ENCODE peak calls at places on chromosomes 7 and 10, in nine cellular contexts. One of them, this sample, is unnamed.

GRCh38 chr7:77308792-77309191 is 107.4 kb downstream of the GSAP start:
- DNase-seq in endothelial cell: no peak
- DNase-seq in AG04449: no peak
- DNase-seq in HCT116: no peak
- DNase-seq in fibroblast of pulmonary artery: no peak
- DNase-seq in fibroblast of the aortic adventitia: no peak
- DNase-seq in RWPE1: no peak
- DNase-seq in endothelial cell of umbilical vein: no peak
- DNase-seq in AG09309: no peak
- DNase-seq in this sample: no peak

GRCh38 chr10:29392376-29393021 is 103.6 kb downstream of the LYZL1 start:
- DNase-seq in endothelial cell: peak; percentile 59
- DNase-seq in AG04449: no peak
- DNase-seq in HCT116: no peak
- DNase-seq in fibroblast of pulmonary artery: peak; percentile 55
- DNase-seq in fibroblast of the aortic adventitia: peak; percentile 61
- DNase-seq in RWPE1: peak; percentile 38
- DNase-seq in endothelial cell of umbilical vein: peak; percentile 47
- DNase-seq in AG09309: peak; percentile 10
- DNase-seq in this sample: peak; percentile 62

GRCh38 chr10:99329891-99330674 is 927 bp downstream of the CNNM1 start:
- DNase-seq in endothelial cell: peak; percentile 43
- DNase-seq in AG04449: no peak
- DNase-seq in HCT116: no peak
- DNase-seq in fibroblast of pulmonary artery: peak; percentile 4
- DNase-seq in fibroblast of the aortic adventitia: no peak
- DNase-seq in RWPE1: peak; percentile 34
- DNase-seq in endothelial cell of umbilical vein: no peak
- DNase-seq in AG09309: no peak
- DNase-seq in this sample: peak; percentile 63

GRCh38 chr10:87660484-87661133 is 931 bp downstream of the PAPSS2 start:
- DNase-seq in endothelial cell: no peak
- DNase-seq in AG04449: no peak
- DNase-seq in HCT116: no peak
- DNase-seq in fibroblast of pulmonary artery: peak; percentile 74
- DNase-seq in fibroblast of the aortic adventitia: peak; percentile 79
- DNase-seq in RWPE1: no peak
- DNase-seq in endothelial cell of umbilical vein: peak; percentile 64
- DNase-seq in AG09309: peak; percentile 38
- DNase-seq in this sample: no peak

GRCh38 chr10:8956400-8956799 is 901.9 kb downstream of the GATA3 start:
- DNase-seq in endothelial cell: no peak
- DNase-seq in AG04449: no peak
- DNase-seq in HCT116: no peak
- DNase-seq in fibroblast of pulmonary artery: no peak
- DNase-seq in fibroblast of the aortic adventitia: no peak
- DNase-seq in RWPE1: no peak
- DNase-seq in endothelial cell of umbilical vein: no peak
- DNase-seq in AG09309: no peak
- DNase-seq in this sample: no peak

GRCh38 chr10:72315611-72316385 is 38.9 kb downstream of the DNAJB12 start:
- DNase-seq in endothelial cell: no peak
- DNase-seq in AG04449: no peak
- DNase-seq in HCT116: no peak
- DNase-seq in fibroblast of pulmonary artery: peak; percentile 92
- DNase-seq in fibroblast of the aortic adventitia: peak; percentile 98
- DNase-seq in RWPE1: no peak
- DNase-seq in endothelial cell of umbilical vein: peak; percentile 78
- DNase-seq in AG09309: peak; percentile 87
- DNase-seq in this sample: no peak

GRCh38 chr7:151761256-151761655 is 115.7 kb downstream of the PRKAG2 start:
- DNase-seq in endothelial cell: no peak
- DNase-seq in AG04449: no peak
- DNase-seq in HCT116: no peak
- DNase-seq in fibroblast of pulmonary artery: no peak
- DNase-seq in fibroblast of the aortic adventitia: no peak
- DNase-seq in RWPE1: peak; percentile 38
- DNase-seq in endothelial cell of umbilical vein: no peak
- DNase-seq in AG09309: no peak
- DNase-seq in this sample: no peak

GRCh38 chr10:7484456-7485266 is 73.8 kb upstream of the SFMBT2 start:
- DNase-seq in endothelial cell: no peak
- DNase-seq in AG04449: no peak
- DNase-seq in HCT116: no peak
- DNase-seq in fibroblast of pulmonary artery: no peak
- DNase-seq in fibroblast of the aortic adventitia: no peak
- DNase-seq in RWPE1: no peak
- DNase-seq in endothelial cell of umbilical vein: no peak
- DNase-seq in AG09309: no peak
- DNase-seq in this sample: no peak

GRCh38 chr10:71729023-71729649 is 9.6 kb upstream of the C10orf105 start:
- DNase-seq in endothelial cell: no peak
- DNase-seq in AG04449: no peak
- DNase-seq in HCT116: no peak
- DNase-seq in fibroblast of pulmonary artery: no peak
- DNase-seq in fibroblast of the aortic adventitia: no peak
- DNase-seq in RWPE1: peak; percentile 97
- DNase-seq in endothelial cell of umbilical vein: no peak
- DNase-seq in AG09309: no peak
- DNase-seq in this sample: no peak

GRCh38 chr10:114349505-114350211 is 54.6 kb downstream of the AFAP1L2 start:
- DNase-seq in endothelial cell: no peak
- DNase-seq in AG04449: no peak
- DNase-seq in HCT116: no peak
- DNase-seq in fibroblast of pulmonary artery: no peak
- DNase-seq in fibroblast of the aortic adventitia: no peak
- DNase-seq in RWPE1: no peak
- DNase-seq in endothelial cell of umbilical vein: no peak
- DNase-seq in AG09309: no peak
- DNase-seq in this sample: no peak

GRCh38 chr10:17544465-17544864 is 72.7 kb downstream of the HACD1 start:
- DNase-seq in endothelial cell: no peak
- DNase-seq in AG04449: no peak
- DNase-seq in HCT116: no peak
- DNase-seq in fibroblast of pulmonary artery: no peak
- DNase-seq in fibroblast of the aortic adventitia: no peak
- DNase-seq in RWPE1: no peak
- DNase-seq in endothelial cell of umbilical vein: no peak
- DNase-seq in AG09309: no peak
- DNase-seq in this sample: no peak

GRCh38 chr10:133278577-133279265 is 2.1 kb upstream of the ADAM8 start:
- DNase-seq in endothelial cell: no peak
- DNase-seq in AG04449: no peak
- DNase-seq in HCT116: no peak
- DNase-seq in fibroblast of pulmonary artery: peak; percentile 48
- DNase-seq in fibroblast of the aortic adventitia: no peak
- DNase-seq in RWPE1: peak; percentile 90
- DNase-seq in endothelial cell of umbilical vein: no peak
- DNase-seq in AG09309: no peak
- DNase-seq in this sample: no peak

GRCh38 chr7:69786707-69787395 is 188.6 kb downstream of the AUTS2 start:
- DNase-seq in endothelial cell: no peak
- DNase-seq in AG04449: no peak
- DNase-seq in HCT116: no peak
- DNase-seq in fibroblast of pulmonary artery: no peak
- DNase-seq in fibroblast of the aortic adventitia: no peak
- DNase-seq in RWPE1: no peak
- DNase-seq in endothelial cell of umbilical vein: no peak
- DNase-seq in AG09309: no peak
- DNase-seq in this sample: no peak

GRCh38 chr7:4266270-4267040 is 415.6 kb upstream of the FOXK1 start:
- DNase-seq in endothelial cell: no peak
- DNase-seq in AG04449: no peak
- DNase-seq in HCT116: no peak
- DNase-seq in fibroblast of pulmonary artery: no peak
- DNase-seq in fibroblast of the aortic adventitia: no peak
- DNase-seq in RWPE1: no peak
- DNase-seq in endothelial cell of umbilical vein: no peak
- DNase-seq in AG09309: no peak
- DNase-seq in this sample: no peak

GRCh38 chr10:46517541-46517940 is 38.9 kb downstream of the GPRIN2 start:
- DNase-seq in endothelial cell: no peak
- DNase-seq in AG04449: no peak
- DNase-seq in HCT116: no peak
- DNase-seq in fibroblast of pulmonary artery: no peak
- DNase-seq in fibroblast of the aortic adventitia: no peak
- DNase-seq in RWPE1: no peak
- DNase-seq in endothelial cell of umbilical vein: no peak
- DNase-seq in AG09309: no peak
- DNase-seq in this sample: no peak

GRCh38 chr10:3803295-3803883 is 18.4 kb upstream of the KLF6 start:
- DNase-seq in endothelial cell: no peak
- DNase-seq in AG04449: no peak
- DNase-seq in HCT116: no peak
- DNase-seq in fibroblast of pulmonary artery: peak; percentile 56
- DNase-seq in fibroblast of the aortic adventitia: no peak
- DNase-seq in RWPE1: no peak
- DNase-seq in endothelial cell of umbilical vein: no peak
- DNase-seq in AG09309: no peak
- DNase-seq in this sample: no peak

GRCh38 chr7:47581821-47582747 is at the start of gene TNS3:
- DNase-seq in endothelial cell: peak; percentile 60
- DNase-seq in AG04449: no peak
- DNase-seq in HCT116: no peak
- DNase-seq in fibroblast of pulmonary artery: peak; percentile 51
- DNase-seq in fibroblast of the aortic adventitia: peak; percentile 43
- DNase-seq in RWPE1: peak; percentile 60
- DNase-seq in endothelial cell of umbilical vein: no peak
- DNase-seq in AG09309: no peak
- DNase-seq in this sample: peak; percentile 65

GRCh38 chr7:15684036-15684815 is 2.3 kb downstream of the MEOX2 start:
- DNase-seq in endothelial cell: no peak
- DNase-seq in AG04449: no peak
- DNase-seq in HCT116: no peak
- DNase-seq in fibroblast of pulmonary artery: no peak
- DNase-seq in fibroblast of the aortic adventitia: peak; percentile 27
- DNase-seq in RWPE1: no peak
- DNase-seq in endothelial cell of umbilical vein: peak; percentile 48
- DNase-seq in AG09309: no peak
- DNase-seq in this sample: no peak

GRCh38 chr10:126391162-126391880 is 3.0 kb upstream of the ADAM12 start:
- DNase-seq in endothelial cell: no peak
- DNase-seq in AG04449: no peak
- DNase-seq in HCT116: no peak
- DNase-seq in fibroblast of pulmonary artery: peak; percentile 79
- DNase-seq in fibroblast of the aortic adventitia: peak; percentile 43
- DNase-seq in RWPE1: no peak
- DNase-seq in endothelial cell of umbilical vein: no peak
- DNase-seq in AG09309: no peak
- DNase-seq in this sample: no peak

GRCh38 chr10:88370713-88371112 is 212.4 kb downstream of the RNLS start:
- DNase-seq in endothelial cell: no peak
- DNase-seq in AG04449: no peak
- DNase-seq in HCT116: no peak
- DNase-seq in fibroblast of pulmonary artery: no peak
- DNase-seq in fibroblast of the aortic adventitia: no peak
- DNase-seq in RWPE1: no peak
- DNase-seq in endothelial cell of umbilical vein: no peak
- DNase-seq in AG09309: no peak
- DNase-seq in this sample: no peak

DNA sequence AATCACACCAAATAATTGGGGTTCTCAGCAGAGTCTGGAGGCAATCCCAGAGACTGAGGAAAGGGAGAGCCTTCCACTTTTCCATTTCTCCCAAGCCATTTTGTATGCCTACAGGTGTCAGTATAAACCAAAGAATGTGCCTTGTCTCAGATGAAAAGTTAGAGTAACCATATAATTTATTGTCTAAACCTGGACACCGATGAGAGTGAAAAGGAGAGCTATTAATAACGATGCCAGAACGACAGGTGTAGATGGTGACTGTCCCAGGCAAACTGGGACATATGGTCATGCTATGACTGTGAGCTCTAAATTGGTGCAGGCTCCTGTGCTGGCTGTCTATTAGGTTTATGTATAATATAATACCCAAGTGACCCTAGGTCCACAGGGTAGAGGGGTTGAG is 219.6 kb downstream of the ARHGAP12 start:
- DNase-seq in endothelial cell: no peak
- DNase-seq in AG04449: no peak
- DNase-seq in HCT116: no peak
- DNase-seq in fibroblast of pulmonary artery: no peak
- DNase-seq in fibroblast of the aortic adventitia: peak; percentile 37
- DNase-seq in RWPE1: no peak
- DNase-seq in endothelial cell of umbilical vein: peak; percentile 60
- DNase-seq in AG09309: no peak
- DNase-seq in this sample: no peak
- TF ChIP-seq CTCF in endothelial cell: no peak
- TF ChIP-seq CTCF in AG04449: no peak
- TF ChIP-seq CTCF in HCT116: no peak
- TF ChIP-seq CTCF in fibroblast of pulmonary artery: peak; percentile 20
- TF ChIP-seq CTCF in fibroblast of the aortic adventitia: peak; percentile 24
- TF ChIP-seq CTCF in RWPE1: no peak
- TF ChIP-seq CTCF in endothelial cell of umbilical vein: no peak
- TF ChIP-seq CTCF in AG09309: peak; percentile 25
- TF ChIP-seq CTCF in this sample: no peak

GRCh38 chr10:12181065-12181775 is 14.5 kb downstream of the NUDT5 start:
- DNase-seq in endothelial cell: no peak
- DNase-seq in AG04449: no peak
- DNase-seq in HCT116: no peak
- DNase-seq in fibroblast of pulmonary artery: no peak
- DNase-seq in fibroblast of the aortic adventitia: no peak
- DNase-seq in RWPE1: no peak
- DNase-seq in endothelial cell of umbilical vein: no peak
- DNase-seq in AG09309: no peak
- DNase-seq in this sample: no peak
- TF ChIP-seq CTCF in endothelial cell: no peak
- TF ChIP-seq CTCF in AG04449: no peak
- TF ChIP-seq CTCF in HCT116: no peak
- TF ChIP-seq CTCF in fibroblast of pulmonary artery: no peak
- TF ChIP-seq CTCF in fibroblast of the aortic adventitia: no peak
- TF ChIP-seq CTCF in RWPE1: no peak
- TF ChIP-seq CTCF in endothelial cell of umbilical vein: no peak
- TF ChIP-seq CTCF in AG09309: no peak
- TF ChIP-seq CTCF in this sample: no peak

DNA sequence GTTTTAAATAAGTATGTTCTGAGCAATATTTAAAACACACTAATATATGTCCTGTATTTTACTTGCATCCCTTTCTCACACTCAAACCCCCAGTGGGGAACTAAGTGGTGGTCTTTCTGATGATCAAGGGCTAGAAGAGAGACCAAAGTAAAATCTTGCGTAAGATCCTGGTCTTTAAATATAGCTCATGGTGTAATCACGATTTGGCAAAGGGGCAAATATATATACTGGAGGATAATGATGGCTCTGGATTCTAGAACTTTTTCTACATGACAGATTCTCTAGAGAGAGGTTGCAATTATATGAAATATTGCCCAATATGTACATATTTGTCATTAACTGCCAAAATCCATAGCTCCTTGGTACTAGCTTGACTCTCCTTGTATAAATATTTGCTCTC is 438.3 kb downstream of the NXPH1 start:
- DNase-seq in endothelial cell: no peak
- DNase-seq in AG04449: no peak
- DNase-seq in HCT116: no peak
- DNase-seq in fibroblast of pulmonary artery: no peak
- DNase-seq in fibroblast of the aortic adventitia: no peak
- DNase-seq in RWPE1: no peak
- DNase-seq in endothelial cell of umbilical vein: no peak
- DNase-seq in AG09309: no peak
- DNase-seq in this sample: no peak
- TF ChIP-seq CTCF in endothelial cell: no peak
- TF ChIP-seq CTCF in AG04449: no peak
- TF ChIP-seq CTCF in HCT116: no peak
- TF ChIP-seq CTCF in fibroblast of pulmonary artery: no peak
- TF ChIP-seq CTCF in fibroblast of the aortic adventitia: no peak
- TF ChIP-seq CTCF in RWPE1: no peak
- TF ChIP-seq CTCF in endothelial cell of umbilical vein: no peak
- TF ChIP-seq CTCF in AG09309: no peak
- TF ChIP-seq CTCF in this sample: no peak

GRCh38 chr7:143002106-143002505 is 24.8 kb downstream of the OR9A2 start:
- DNase-seq in endothelial cell: no peak
- DNase-seq in AG04449: no peak
- DNase-seq in HCT116: peak; percentile 24
- DNase-seq in fibroblast of pulmonary artery: peak; percentile 48
- DNase-seq in fibroblast of the aortic adventitia: peak; percentile 54
- DNase-seq in RWPE1: peak; percentile 16
- DNase-seq in endothelial cell of umbilical vein: peak; percentile 26
- DNase-seq in AG09309: no peak
- DNase-seq in this sample: no peak
- TF ChIP-seq CTCF in endothelial cell: no peak
- TF ChIP-seq CTCF in AG04449: no peak
- TF ChIP-seq CTCF in HCT116: peak; percentile 37
- TF ChIP-seq CTCF in fibroblast of pulmonary artery: peak; percentile 44
- TF ChIP-seq CTCF in fibroblast of the aortic adventitia: peak; percentile 44
- TF ChIP-seq CTCF in RWPE1: peak; percentile 36
- TF ChIP-seq CTCF in endothelial cell of umbilical vein: no peak
- TF ChIP-seq CTCF in AG09309: peak; percentile 36
- TF ChIP-seq CTCF in this sample: no peak